ENCODE peak calls at places on chromosome 21, in ten cellular contexts. One of them, this sample, is unnamed.

GRCh38 chr21:19987671-19988070 is 1010.5 kb upstream of the NCAM2 start:
- DNase-seq in brain microvascular endothelial cell: no peak
- DNase-seq in mucosa of descending colon: no peak
- DNase-seq in epithelial cell of esophagus: no peak
- DNase-seq in thoracic aorta: no peak
- DNase-seq in neural progenitor cell: no peak
- DNase-seq in activated CD8-positive, alpha-beta T cell treated with anti-CD3 and anti-CD28 coated beads for 36 hours: no peak
- DNase-seq in colonic mucosa: no peak
- DNase-seq in choroid plexus epithelial cell: no peak
- DNase-seq in lower leg skin: no peak
- DNase-seq in this sample: no peak

GRCh38 chr21:41112740-41113692 is 54.9 kb upstream of the BACE2 start:
- DNase-seq in activated CD8-positive, alpha-beta T cell treated with anti-CD3 and anti-CD28 coated beads for 36 hours: no peak
- DNase-seq in colonic mucosa: no peak
- DNase-seq in choroid plexus epithelial cell: peak
- DNase-seq in epithelial cell of esophagus: peak
- DNase-seq in lower leg skin: peak
- DNase-seq in mucosa of descending colon: no peak
- DNase-seq in thoracic aorta: no peak
- DNase-seq in brain microvascular endothelial cell: peak
- DNase-seq in neural progenitor cell: peak
- DNase-seq in this sample: peak

GRCh38 chr21:41168391-41169257 is 664 bp downstream of the BACE2 start:
- DNase-seq in thoracic aorta: peak
- DNase-seq in neural progenitor cell: peak
- DNase-seq in lower leg skin: peak
- DNase-seq in choroid plexus epithelial cell: peak
- DNase-seq in brain microvascular endothelial cell: peak
- DNase-seq in epithelial cell of esophagus: peak
- DNase-seq in mucosa of descending colon: peak
- DNase-seq in colonic mucosa: peak
- DNase-seq in activated CD8-positive, alpha-beta T cell treated with anti-CD3 and anti-CD28 coated beads for 36 hours: peak
- DNase-seq in this sample: no peak

GRCh38 chr21:39660191-39660590 is 47.5 kb downstream of the B3GALT5 start:
- DNase-seq in mucosa of descending colon: peak
- DNase-seq in brain microvascular endothelial cell: peak
- DNase-seq in neural progenitor cell: no peak
- DNase-seq in thoracic aorta: no peak
- DNase-seq in colonic mucosa: peak
- DNase-seq in epithelial cell of esophagus: no peak
- DNase-seq in lower leg skin: peak
- DNase-seq in choroid plexus epithelial cell: peak
- DNase-seq in activated CD8-positive, alpha-beta T cell treated with anti-CD3 and anti-CD28 coated beads for 36 hours: no peak
- DNase-seq in this sample: peak

GRCh38 chr21:17513214-17514123 is 626 bp downstream of the CXADR start:
- DNase-seq in mucosa of descending colon: peak
- DNase-seq in colonic mucosa: peak
- DNase-seq in activated CD8-positive, alpha-beta T cell treated with anti-CD3 and anti-CD28 coated beads for 36 hours: peak
- DNase-seq in choroid plexus epithelial cell: peak
- DNase-seq in lower leg skin: peak
- DNase-seq in neural progenitor cell: peak
- DNase-seq in brain microvascular endothelial cell: peak
- DNase-seq in thoracic aorta: no peak
- DNase-seq in epithelial cell of esophagus: peak
- DNase-seq in this sample: no peak

GRCh38 chr21:17468698-17469097 is 44.1 kb upstream of the CXADR start:
- DNase-seq in lower leg skin: no peak
- DNase-seq in brain microvascular endothelial cell: no peak
- DNase-seq in colonic mucosa: no peak
- DNase-seq in mucosa of descending colon: no peak
- DNase-seq in epithelial cell of esophagus: no peak
- DNase-seq in activated CD8-positive, alpha-beta T cell treated with anti-CD3 and anti-CD28 coated beads for 36 hours: no peak
- DNase-seq in choroid plexus epithelial cell: no peak
- DNase-seq in thoracic aorta: no peak
- DNase-seq in neural progenitor cell: no peak
- DNase-seq in this sample: no peak

GRCh38 chr21:46091118-46091517 is 6.8 kb upstream of the COL6A2 start:
- DNase-seq in epithelial cell of esophagus: no peak
- DNase-seq in choroid plexus epithelial cell: no peak
- DNase-seq in lower leg skin: no peak
- DNase-seq in mucosa of descending colon: no peak
- DNase-seq in activated CD8-positive, alpha-beta T cell treated with anti-CD3 and anti-CD28 coated beads for 36 hours: no peak
- DNase-seq in neural progenitor cell: no peak
- DNase-seq in brain microvascular endothelial cell: no peak
- DNase-seq in colonic mucosa: no peak
- DNase-seq in thoracic aorta: no peak
- DNase-seq in this sample: no peak

GRCh38 chr21:46154955-46155513 is 345 bp downstream of the FTCD start:
- DNase-seq in colonic mucosa: no peak
- DNase-seq in choroid plexus epithelial cell: no peak
- DNase-seq in thoracic aorta: no peak
- DNase-seq in epithelial cell of esophagus: no peak
- DNase-seq in brain microvascular endothelial cell: no peak
- DNase-seq in activated CD8-positive, alpha-beta T cell treated with anti-CD3 and anti-CD28 coated beads for 36 hours: no peak
- DNase-seq in mucosa of descending colon: no peak
- DNase-seq in neural progenitor cell: no peak
- DNase-seq in lower leg skin: peak
- DNase-seq in this sample: no peak

GRCh38 chr21:44846485-44847260 is 26.8 kb downstream of the PTTG1IP start:
- DNase-seq in epithelial cell of esophagus: peak
- DNase-seq in neural progenitor cell: peak
- DNase-seq in lower leg skin: peak
- DNase-seq in brain microvascular endothelial cell: peak
- DNase-seq in mucosa of descending colon: peak
- DNase-seq in choroid plexus epithelial cell: no peak
- DNase-seq in activated CD8-positive, alpha-beta T cell treated with anti-CD3 and anti-CD28 coated beads for 36 hours: peak
- DNase-seq in thoracic aorta: no peak
- DNase-seq in colonic mucosa: peak
- DNase-seq in this sample: no peak

GRCh38 chr21:44846201-44846484 is 27.3 kb downstream of the PTTG1IP start:
- DNase-seq in thoracic aorta: no peak
- DNase-seq in lower leg skin: no peak
- DNase-seq in choroid plexus epithelial cell: peak
- DNase-seq in mucosa of descending colon: no peak
- DNase-seq in colonic mucosa: no peak
- DNase-seq in activated CD8-positive, alpha-beta T cell treated with anti-CD3 and anti-CD28 coated beads for 36 hours: no peak
- DNase-seq in neural progenitor cell: no peak
- DNase-seq in brain microvascular endothelial cell: no peak
- DNase-seq in epithelial cell of esophagus: no peak
- DNase-seq in this sample: no peak

GRCh38 chr21:44844256-44844655 is 26.4 kb upstream of the SUMO3 start:
- DNase-seq in activated CD8-positive, alpha-beta T cell treated with anti-CD3 and anti-CD28 coated beads for 36 hours: no peak
- DNase-seq in choroid plexus epithelial cell: no peak
- DNase-seq in brain microvascular endothelial cell: no peak
- DNase-seq in mucosa of descending colon: no peak
- DNase-seq in thoracic aorta: no peak
- DNase-seq in lower leg skin: no peak
- DNase-seq in colonic mucosa: no peak
- DNase-seq in epithelial cell of esophagus: no peak
- DNase-seq in neural progenitor cell: peak
- DNase-seq in this sample: no peak

GRCh38 chr21:44847261-44848056 is 26.0 kb downstream of the PTTG1IP start:
- DNase-seq in brain microvascular endothelial cell: no peak
- DNase-seq in mucosa of descending colon: no peak
- DNase-seq in lower leg skin: no peak
- DNase-seq in colonic mucosa: no peak
- DNase-seq in activated CD8-positive, alpha-beta T cell treated with anti-CD3 and anti-CD28 coated beads for 36 hours: no peak
- DNase-seq in epithelial cell of esophagus: no peak
- DNase-seq in thoracic aorta: no peak
- DNase-seq in choroid plexus epithelial cell: no peak
- DNase-seq in neural progenitor cell: no peak
- DNase-seq in this sample: no peak

GRCh38 chr21:44845418-44846200 is 27.7 kb upstream of the SUMO3 start:
- DNase-seq in thoracic aorta: no peak
- DNase-seq in activated CD8-positive, alpha-beta T cell treated with anti-CD3 and anti-CD28 coated beads for 36 hours: peak
- DNase-seq in colonic mucosa: peak
- DNase-seq in brain microvascular endothelial cell: no peak
- DNase-seq in lower leg skin: peak
- DNase-seq in mucosa of descending colon: peak
- DNase-seq in neural progenitor cell: peak
- DNase-seq in choroid plexus epithelial cell: peak
- DNase-seq in epithelial cell of esophagus: peak
- DNase-seq in this sample: no peak
- TF ChIP-seq CTCF in thoracic aorta: no peak
- TF ChIP-seq CTCF in activated CD8-positive, alpha-beta T cell treated with anti-CD3 and anti-CD28 coated beads for 36 hours: peak
- TF ChIP-seq CTCF in colonic mucosa: no peak
- TF ChIP-seq CTCF in brain microvascular endothelial cell: peak
- TF ChIP-seq CTCF in lower leg skin: no peak
- TF ChIP-seq CTCF in mucosa of descending colon: no peak
- TF ChIP-seq CTCF in neural progenitor cell: peak
- TF ChIP-seq CTCF in choroid plexus epithelial cell: peak
- TF ChIP-seq CTCF in epithelial cell of esophagus: peak
- TF ChIP-seq CTCF in this sample: peak

GRCh38 chr21:42382915-42383314 is 12.9 kb downstream of the TMPRSS3 start:
- DNase-seq in activated CD8-positive, alpha-beta T cell treated with anti-CD3 and anti-CD28 coated beads for 36 hours: no peak
- DNase-seq in epithelial cell of esophagus: no peak
- DNase-seq in choroid plexus epithelial cell: no peak
- DNase-seq in lower leg skin: no peak
- DNase-seq in brain microvascular endothelial cell: no peak
- DNase-seq in mucosa of descending colon: no peak
- DNase-seq in colonic mucosa: no peak
- DNase-seq in thoracic aorta: no peak
- DNase-seq in neural progenitor cell: no peak
- DNase-seq in this sample: no peak

GRCh38 chr21:42384184-42384583 is 11.7 kb downstream of the TMPRSS3 start:
- DNase-seq in neural progenitor cell: no peak
- DNase-seq in colonic mucosa: no peak
- DNase-seq in mucosa of descending colon: no peak
- DNase-seq in activated CD8-positive, alpha-beta T cell treated with anti-CD3 and anti-CD28 coated beads for 36 hours: no peak
- DNase-seq in brain microvascular endothelial cell: no peak
- DNase-seq in choroid plexus epithelial cell: no peak
- DNase-seq in epithelial cell of esophagus: no peak
- DNase-seq in thoracic aorta: no peak
- DNase-seq in lower leg skin: no peak
- DNase-seq in this sample: no peak

GRCh38 chr21:42379425-42380215 is 13.3 kb upstream of the TFF1 start:
- DNase-seq in lower leg skin: no peak
- DNase-seq in thoracic aorta: no peak
- DNase-seq in choroid plexus epithelial cell: no peak
- DNase-seq in epithelial cell of esophagus: no peak
- DNase-seq in mucosa of descending colon: no peak
- DNase-seq in colonic mucosa: no peak
- DNase-seq in activated CD8-positive, alpha-beta T cell treated with anti-CD3 and anti-CD28 coated beads for 36 hours: no peak
- DNase-seq in brain microvascular endothelial cell: no peak
- DNase-seq in neural progenitor cell: no peak
- DNase-seq in this sample: no peak

GRCh38 chr21:42383331-42383730 is 12.5 kb downstream of the TMPRSS3 start:
- DNase-seq in thoracic aorta: no peak
- DNase-seq in epithelial cell of esophagus: no peak
- DNase-seq in colonic mucosa: no peak
- DNase-seq in brain microvascular endothelial cell: no peak
- DNase-seq in activated CD8-positive, alpha-beta T cell treated with anti-CD3 and anti-CD28 coated beads for 36 hours: no peak
- DNase-seq in choroid plexus epithelial cell: no peak
- DNase-seq in mucosa of descending colon: no peak
- DNase-seq in lower leg skin: no peak
- DNase-seq in neural progenitor cell: no peak
- DNase-seq in this sample: no peak

GRCh38 chr21:42381347-42381984 is 14.4 kb downstream of the TMPRSS3 start:
- DNase-seq in thoracic aorta: no peak
- DNase-seq in lower leg skin: no peak
- DNase-seq in brain microvascular endothelial cell: peak
- DNase-seq in epithelial cell of esophagus: peak
- DNase-seq in colonic mucosa: peak
- DNase-seq in activated CD8-positive, alpha-beta T cell treated with anti-CD3 and anti-CD28 coated beads for 36 hours: peak
- DNase-seq in mucosa of descending colon: peak
- DNase-seq in choroid plexus epithelial cell: peak
- DNase-seq in neural progenitor cell: peak
- DNase-seq in this sample: no peak
- TF ChIP-seq CTCF in thoracic aorta: no peak
- TF ChIP-seq CTCF in lower leg skin: no peak
- TF ChIP-seq CTCF in brain microvascular endothelial cell: peak
- TF ChIP-seq CTCF in epithelial cell of esophagus: peak
- TF ChIP-seq CTCF in colonic mucosa: peak
- TF ChIP-seq CTCF in activated CD8-positive, alpha-beta T cell treated with anti-CD3 and anti-CD28 coated beads for 36 hours: peak
- TF ChIP-seq CTCF in mucosa of descending colon: peak
- TF ChIP-seq CTCF in choroid plexus epithelial cell: peak
- TF ChIP-seq CTCF in neural progenitor cell: peak
- TF ChIP-seq CTCF in this sample: peak

GRCh38 chr21:25888711-25889110 is 153.9 kb downstream of the GABPA start:
- DNase-seq in thoracic aorta: no peak
- DNase-seq in activated CD8-positive, alpha-beta T cell treated with anti-CD3 and anti-CD28 coated beads for 36 hours: no peak
- DNase-seq in epithelial cell of esophagus: no peak
- DNase-seq in brain microvascular endothelial cell: no peak
- DNase-seq in lower leg skin: no peak
- DNase-seq in neural progenitor cell: no peak
- DNase-seq in choroid plexus epithelial cell: no peak
- DNase-seq in mucosa of descending colon: no peak
- DNase-seq in colonic mucosa: no peak
- DNase-seq in this sample: no peak

GRCh38 chr21:25885880-25886279 is 151.1 kb downstream of the GABPA start:
- DNase-seq in choroid plexus epithelial cell: no peak
- DNase-seq in activated CD8-positive, alpha-beta T cell treated with anti-CD3 and anti-CD28 coated beads for 36 hours: no peak
- DNase-seq in neural progenitor cell: no peak
- DNase-seq in colonic mucosa: no peak
- DNase-seq in brain microvascular endothelial cell: no peak
- DNase-seq in epithelial cell of esophagus: no peak
- DNase-seq in lower leg skin: no peak
- DNase-seq in mucosa of descending colon: no peak
- DNase-seq in thoracic aorta: no peak
- DNase-seq in this sample: no peak

GRCh38 chr21:25887646-25888321 is 153.0 kb downstream of the GABPA start:
- DNase-seq in choroid plexus epithelial cell: no peak
- DNase-seq in colonic mucosa: peak
- DNase-seq in epithelial cell of esophagus: no peak
- DNase-seq in mucosa of descending colon: peak
- DNase-seq in brain microvascular endothelial cell: no peak
- DNase-seq in activated CD8-positive, alpha-beta T cell treated with anti-CD3 and anti-CD28 coated beads for 36 hours: no peak
- DNase-seq in lower leg skin: no peak
- DNase-seq in thoracic aorta: no peak
- DNase-seq in neural progenitor cell: no peak
- DNase-seq in this sample: no peak

GRCh38 chr21:25885405-25885804 is 150.6 kb downstream of the GABPA start:
- DNase-seq in lower leg skin: no peak
- DNase-seq in epithelial cell of esophagus: no peak
- DNase-seq in colonic mucosa: no peak
- DNase-seq in thoracic aorta: no peak
- DNase-seq in brain microvascular endothelial cell: no peak
- DNase-seq in mucosa of descending colon: no peak
- DNase-seq in neural progenitor cell: no peak
- DNase-seq in activated CD8-positive, alpha-beta T cell treated with anti-CD3 and anti-CD28 coated beads for 36 hours: no peak
- DNase-seq in choroid plexus epithelial cell: peak
- DNase-seq in this sample: no peak

DNA sequence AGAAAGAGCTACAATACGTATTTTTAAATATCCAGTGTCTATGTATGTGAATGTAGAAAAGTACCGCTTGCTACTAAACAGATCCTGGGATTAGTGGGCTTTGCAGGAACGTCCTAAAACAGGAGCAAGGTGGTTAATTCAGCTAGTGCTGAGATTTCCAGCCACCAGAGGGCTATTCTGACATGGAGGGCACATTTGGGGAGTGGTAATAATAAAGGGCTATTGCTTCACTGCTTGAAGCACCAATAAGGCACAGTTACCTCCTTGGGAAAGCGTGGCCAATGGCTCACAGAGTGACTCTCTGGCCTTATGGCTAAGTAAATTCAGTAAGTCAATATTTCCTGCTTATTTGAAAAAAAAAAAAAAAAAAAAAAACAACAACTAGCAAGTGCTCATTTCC is 152.4 kb downstream of the GABPA start:
- DNase-seq in epithelial cell of esophagus: no peak
- DNase-seq in lower leg skin: no peak
- DNase-seq in choroid plexus epithelial cell: peak
- DNase-seq in neural progenitor cell: peak
- DNase-seq in activated CD8-positive, alpha-beta T cell treated with anti-CD3 and anti-CD28 coated beads for 36 hours: no peak
- DNase-seq in mucosa of descending colon: peak
- DNase-seq in brain microvascular endothelial cell: no peak
- DNase-seq in thoracic aorta: no peak
- DNase-seq in colonic mucosa: peak
- DNase-seq in this sample: no peak
- TF ChIP-seq CTCF in epithelial cell of esophagus: no peak
- TF ChIP-seq CTCF in lower leg skin: no peak
- TF ChIP-seq CTCF in choroid plexus epithelial cell: peak
- TF ChIP-seq CTCF in neural progenitor cell: peak
- TF ChIP-seq CTCF in activated CD8-positive, alpha-beta T cell treated with anti-CD3 and anti-CD28 coated beads for 36 hours: no peak
- TF ChIP-seq CTCF in mucosa of descending colon: no peak
- TF ChIP-seq CTCF in brain microvascular endothelial cell: peak
- TF ChIP-seq CTCF in thoracic aorta: no peak
- TF ChIP-seq CTCF in colonic mucosa: no peak
- TF ChIP-seq CTCF in this sample: peak

GRCh38 chr21:44722701-44723100 is 11.3 kb upstream of the TSPEAR start:
- DNase-seq in lower leg skin: peak
- DNase-seq in neural progenitor cell: no peak
- DNase-seq in activated CD8-positive, alpha-beta T cell treated with anti-CD3 and anti-CD28 coated beads for 36 hours: no peak
- DNase-seq in choroid plexus epithelial cell: no peak
- DNase-seq in thoracic aorta: no peak
- DNase-seq in brain microvascular endothelial cell: no peak
- DNase-seq in mucosa of descending colon: no peak
- DNase-seq in colonic mucosa: no peak
- DNase-seq in epithelial cell of esophagus: no peak
- DNase-seq in this sample: no peak

GRCh38 chr21:44713846-44714245 is 2.5 kb upstream of the TSPEAR start:
- DNase-seq in activated CD8-positive, alpha-beta T cell treated with anti-CD3 and anti-CD28 coated beads for 36 hours: no peak
- DNase-seq in colonic mucosa: no peak
- DNase-seq in lower leg skin: peak
- DNase-seq in mucosa of descending colon: no peak
- DNase-seq in brain microvascular endothelial cell: no peak
- DNase-seq in choroid plexus epithelial cell: no peak
- DNase-seq in neural progenitor cell: no peak
- DNase-seq in epithelial cell of esophagus: no peak
- DNase-seq in thoracic aorta: no peak
- DNase-seq in this sample: no peak

GRCh38 chr21:44720170-44720569 is 8.8 kb upstream of the TSPEAR start:
- DNase-seq in thoracic aorta: no peak
- DNase-seq in choroid plexus epithelial cell: no peak
- DNase-seq in mucosa of descending colon: no peak
- DNase-seq in activated CD8-positive, alpha-beta T cell treated with anti-CD3 and anti-CD28 coated beads for 36 hours: no peak
- DNase-seq in epithelial cell of esophagus: no peak
- DNase-seq in neural progenitor cell: no peak
- DNase-seq in brain microvascular endothelial cell: no peak
- DNase-seq in colonic mucosa: no peak
- DNase-seq in lower leg skin: peak
- DNase-seq in this sample: no peak

GRCh38 chr21:44714905-44715304 is 3.5 kb upstream of the TSPEAR start:
- DNase-seq in brain microvascular endothelial cell: no peak
- DNase-seq in neural progenitor cell: no peak
- DNase-seq in mucosa of descending colon: no peak
- DNase-seq in colonic mucosa: no peak
- DNase-seq in activated CD8-positive, alpha-beta T cell treated with anti-CD3 and anti-CD28 coated beads for 36 hours: no peak
- DNase-seq in choroid plexus epithelial cell: no peak
- DNase-seq in lower leg skin: peak
- DNase-seq in thoracic aorta: no peak
- DNase-seq in epithelial cell of esophagus: no peak
- DNase-seq in this sample: no peak

GRCh38 chr21:44718571-44718970 is 7.2 kb upstream of the TSPEAR start:
- DNase-seq in colonic mucosa: no peak
- DNase-seq in mucosa of descending colon: no peak
- DNase-seq in epithelial cell of esophagus: no peak
- DNase-seq in activated CD8-positive, alpha-beta T cell treated with anti-CD3 and anti-CD28 coated beads for 36 hours: no peak
- DNase-seq in lower leg skin: peak
- DNase-seq in thoracic aorta: no peak
- DNase-seq in neural progenitor cell: peak
- DNase-seq in brain microvascular endothelial cell: no peak
- DNase-seq in choroid plexus epithelial cell: no peak
- DNase-seq in this sample: no peak
- TF ChIP-seq CTCF in colonic mucosa: no peak
- TF ChIP-seq CTCF in mucosa of descending colon: no peak
- TF ChIP-seq CTCF in epithelial cell of esophagus: no peak
- TF ChIP-seq CTCF in activated CD8-positive, alpha-beta T cell treated with anti-CD3 and anti-CD28 coated beads for 36 hours: no peak
- TF ChIP-seq CTCF in lower leg skin: no peak
- TF ChIP-seq CTCF in thoracic aorta: no peak
- TF ChIP-seq CTCF in neural progenitor cell: peak
- TF ChIP-seq CTCF in brain microvascular endothelial cell: no peak
- TF ChIP-seq CTCF in choroid plexus epithelial cell: no peak
- TF ChIP-seq CTCF in this sample: no peak